ENCODE peak calls at places on chromosomes 13 and 19, in five cellular contexts. One of them, this sample, is unnamed.

GRCh38 chr13:98496239-98496668 is 80.7 kb downstream of the STK24 start:
- DNase-seq in uterus: no peak
- DNase-seq in C1 segment of cervical spinal cord: no peak
- DNase-seq in activated T-cell treated with anti-CD3 and anti-CD28 coated beads for 4 hours: no peak
- DNase-seq in cardiac fibroblast: no peak
- DNase-seq in this sample: peak; percentile 64

GRCh38 chr13:33235078-33235477 is 50.5 kb downstream of the STARD13 start:
- DNase-seq in cardiac fibroblast: peak; percentile 79
- DNase-seq in uterus: no peak
- DNase-seq in activated T-cell treated with anti-CD3 and anti-CD28 coated beads for 4 hours: no peak
- DNase-seq in C1 segment of cervical spinal cord: no peak
- DNase-seq in this sample: peak; percentile 60

GRCh38 chr19:8458380-8458779 is 13.6 kb downstream of the HNRNPM start:
- DNase-seq in uterus: no peak
- DNase-seq in activated T-cell treated with anti-CD3 and anti-CD28 coated beads for 4 hours: no peak
- DNase-seq in cardiac fibroblast: no peak
- DNase-seq in C1 segment of cervical spinal cord: no peak
- DNase-seq in this sample: no peak

GRCh38 chr19:10817291-10818038 is 18.5 kb downstream of the TMED1 start:
- DNase-seq in activated T-cell treated with anti-CD3 and anti-CD28 coated beads for 4 hours: no peak
- DNase-seq in cardiac fibroblast: peak; percentile 86
- DNase-seq in uterus: peak; percentile 86
- DNase-seq in C1 segment of cervical spinal cord: no peak
- DNase-seq in this sample: peak; percentile 99

GRCh38 chr19:38073806-38074685 is 150.0 kb downstream of the DPF1 start:
- DNase-seq in activated T-cell treated with anti-CD3 and anti-CD28 coated beads for 4 hours: no peak
- DNase-seq in uterus: no peak
- DNase-seq in cardiac fibroblast: no peak
- DNase-seq in C1 segment of cervical spinal cord: no peak
- DNase-seq in this sample: no peak

GRCh38 chr13:41547253-41548000 is 90.1 kb downstream of the RGCC start:
- DNase-seq in activated T-cell treated with anti-CD3 and anti-CD28 coated beads for 4 hours: no peak
- DNase-seq in C1 segment of cervical spinal cord: peak; percentile 84
- DNase-seq in cardiac fibroblast: peak; percentile 27
- DNase-seq in uterus: peak; percentile 38
- DNase-seq in this sample: no peak

GRCh38 chr13:110875243-110875642 is 39.6 kb downstream of the ANKRD10 start:
- DNase-seq in uterus: no peak
- DNase-seq in C1 segment of cervical spinal cord: no peak
- DNase-seq in cardiac fibroblast: no peak
- DNase-seq in activated T-cell treated with anti-CD3 and anti-CD28 coated beads for 4 hours: no peak
- DNase-seq in this sample: no peak

GRCh38 chr19:20247016-20247683 is 80.1 kb downstream of the ZNF486 start:
- DNase-seq in C1 segment of cervical spinal cord: peak; percentile 30
- DNase-seq in cardiac fibroblast: peak; percentile 34
- DNase-seq in uterus: peak; percentile 56
- DNase-seq in activated T-cell treated with anti-CD3 and anti-CD28 coated beads for 4 hours: no peak
- DNase-seq in this sample: no peak

GRCh38 chr19:2056810-2057192 is 5.8 kb upstream of the MKNK2 start:
- DNase-seq in cardiac fibroblast: no peak
- DNase-seq in C1 segment of cervical spinal cord: no peak
- DNase-seq in activated T-cell treated with anti-CD3 and anti-CD28 coated beads for 4 hours: no peak
- DNase-seq in uterus: no peak
- DNase-seq in this sample: no peak

GRCh38 chr13:106915146-106915545 is 347.2 kb upstream of the ARGLU1 start:
- DNase-seq in activated T-cell treated with anti-CD3 and anti-CD28 coated beads for 4 hours: no peak
- DNase-seq in uterus: no peak
- DNase-seq in cardiac fibroblast: no peak
- DNase-seq in C1 segment of cervical spinal cord: no peak
- DNase-seq in this sample: no peak

GRCh38 chr19:48967346-48968178 is 2.5 kb downstream of the FTL start:
- DNase-seq in cardiac fibroblast: peak; percentile 73
- DNase-seq in uterus: no peak
- DNase-seq in C1 segment of cervical spinal cord: peak; percentile 63
- DNase-seq in activated T-cell treated with anti-CD3 and anti-CD28 coated beads for 4 hours: no peak
- DNase-seq in this sample: peak; percentile 96

GRCh38 chr19:36245210-36246005 is 30.5 kb downstream of the ZNF146 start:
- DNase-seq in uterus: no peak
- DNase-seq in activated T-cell treated with anti-CD3 and anti-CD28 coated beads for 4 hours: no peak
- DNase-seq in C1 segment of cervical spinal cord: no peak
- DNase-seq in cardiac fibroblast: no peak
- DNase-seq in this sample: no peak

GRCh38 chr13:40946485-40946884 is 72.6 kb downstream of the ELF1 start:
- DNase-seq in uterus: no peak
- DNase-seq in C1 segment of cervical spinal cord: no peak
- DNase-seq in activated T-cell treated with anti-CD3 and anti-CD28 coated beads for 4 hours: no peak
- DNase-seq in cardiac fibroblast: no peak
- DNase-seq in this sample: no peak

GRCh38 chr13:40329682-40330485 is 336.6 kb downstream of the FOXO1 start:
- DNase-seq in activated T-cell treated with anti-CD3 and anti-CD28 coated beads for 4 hours: no peak
- DNase-seq in uterus: no peak
- DNase-seq in cardiac fibroblast: peak; percentile 66
- DNase-seq in C1 segment of cervical spinal cord: no peak
- DNase-seq in this sample: peak; percentile 6

GRCh38 chr13:44578064-44578394 is 1.9 kb upstream of the TSC22D1 start:
- DNase-seq in C1 segment of cervical spinal cord: no peak
- DNase-seq in activated T-cell treated with anti-CD3 and anti-CD28 coated beads for 4 hours: peak; percentile 13
- DNase-seq in cardiac fibroblast: no peak
- DNase-seq in uterus: no peak
- DNase-seq in this sample: peak; percentile 67

GRCh38 chr13:28338202-28338601 is 156.7 kb downstream of the FLT1 start:
- DNase-seq in activated T-cell treated with anti-CD3 and anti-CD28 coated beads for 4 hours: no peak
- DNase-seq in C1 segment of cervical spinal cord: no peak
- DNase-seq in uterus: no peak
- DNase-seq in cardiac fibroblast: no peak
- DNase-seq in this sample: no peak

GRCh38 chr19:27858981-27859581 is 1353.9 kb downstream of the UQCRFS1 start:
- DNase-seq in cardiac fibroblast: no peak
- DNase-seq in C1 segment of cervical spinal cord: no peak
- DNase-seq in uterus: no peak
- DNase-seq in activated T-cell treated with anti-CD3 and anti-CD28 coated beads for 4 hours: no peak
- DNase-seq in this sample: no peak

GRCh38 chr13:101398191-101398590 is 18.1 kb downstream of the NALCN start:
- DNase-seq in C1 segment of cervical spinal cord: no peak
- DNase-seq in cardiac fibroblast: peak; percentile 57
- DNase-seq in activated T-cell treated with anti-CD3 and anti-CD28 coated beads for 4 hours: no peak
- DNase-seq in uterus: no peak
- DNase-seq in this sample: no peak

GRCh38 chr13:40648040-40648439 is 18.4 kb downstream of the FOXO1 start:
- DNase-seq in cardiac fibroblast: no peak
- DNase-seq in activated T-cell treated with anti-CD3 and anti-CD28 coated beads for 4 hours: no peak
- DNase-seq in C1 segment of cervical spinal cord: no peak
- DNase-seq in uterus: no peak
- DNase-seq in this sample: no peak

GRCh38 chr13:51158923-51159322 is 47.8 kb upstream of the C13orf42 start:
- DNase-seq in C1 segment of cervical spinal cord: no peak
- DNase-seq in activated T-cell treated with anti-CD3 and anti-CD28 coated beads for 4 hours: no peak
- DNase-seq in uterus: no peak
- DNase-seq in cardiac fibroblast: peak; percentile 24
- DNase-seq in this sample: peak; percentile 9

GRCh38 chr19:5974721-5975387 is 3.1 kb downstream of the RANBP3 start:
- DNase-seq in cardiac fibroblast: no peak
- DNase-seq in activated T-cell treated with anti-CD3 and anti-CD28 coated beads for 4 hours: no peak
- DNase-seq in C1 segment of cervical spinal cord: no peak
- DNase-seq in uterus: no peak
- DNase-seq in this sample: no peak

This sample was measured in fibroblast of gingiva.